ENCODE peak calls at places on chromosomes 6 and 20, in seven cellular contexts. S is fibroblast of pulmonary artery, W is A549, Y is lower lobe of right lung, R is astrocyte of the spinal cord, H is IMR-90, G is lower leg skin. K is an unnamed sample.

GRCh38 chr6:132198896-132199295 is 202.4 kb downstream of the MOXD1 start:
- DNase-seq in S (peak), W (no peak), Y (no peak), R (peak), H (peak), G (no peak), K (peak)

GRCh38 chr6:168238159-168238887 is 81.3 kb downstream of the DACT2 start:
- DNase-seq in S (peak), W (no peak), Y (no peak), R (no peak), H (no peak), G (no peak), K (no peak)

GRCh38 chr20:12594410-12595130 is 414.2 kb upstream of the SPTLC3 start:
- DNase-seq in S (no peak), W (peak), Y (no peak), R (no peak), H (no peak), G (no peak), K (peak)

GRCh38 chr6:134447883-134448387 is 130.0 kb upstream of the SGK1 start:
- DNase-seq in S (peak), W (no peak), Y (no peak), R (peak), H (peak), G (no peak), K (peak)

GRCh38 chr6:137165375-137166246 is 7.8 kb downstream of the IL22RA2 start:
- DNase-seq in S (no peak), W (peak), Y (no peak), R (no peak), H (no peak), G (no peak), K (no peak)

GRCh38 chr6:85449818-85450577 is at the start of gene NT5E:
- DNase-seq in S (peak), W (peak), Y (peak), R (peak), H (peak), G (peak), K (peak)

GRCh38 chr6:144213293-144213692 is 63.0 kb downstream of the STX11 start:
- DNase-seq in S (no peak), W (no peak), Y (no peak), R (no peak), H (no peak), G (no peak), K (no peak)

GRCh38 chr6:45500924-45501816 is 123.4 kb upstream of the SUPT3H start:
- DNase-seq in S (no peak), W (peak), Y (no peak), R (no peak), H (no peak), G (no peak), K (no peak)

GRCh38 chr6:46719099-46719498 is 16.1 kb downstream of the PLA2G7 start:
- DNase-seq in S (peak), W (no peak), Y (no peak), R (peak), H (peak), G (no peak), K (peak)

GRCh38 chr6:13303668-13304017 is 24.7 kb downstream of the TBC1D7 start:
- DNase-seq in S (peak), W (no peak), Y (peak), R (peak), H (peak), G (peak), K (peak)

GRCh38 chr6:157758516-157759023 is 64.5 kb upstream of the SNX9 start:
- DNase-seq in S (no peak), W (no peak), Y (no peak), R (no peak), H (no peak), G (no peak), K (no peak)

GRCh38 chr6:157755752-157756411 is 67.2 kb upstream of the SNX9 start:
- DNase-seq in S (no peak), W (no peak), Y (no peak), R (no peak), H (no peak), G (no peak), K (no peak)

GRCh38 chr6:157757430-157758403 is 65.3 kb upstream of the SNX9 start:
- DNase-seq in S (no peak), W (no peak), Y (no peak), R (no peak), H (no peak), G (no peak), K (no peak)

GRCh38 chr6:157755032-157755751 is 67.9 kb upstream of the SNX9 start:
- DNase-seq in S (no peak), W (no peak), Y (no peak), R (peak), H (peak), G (no peak), K (no peak)

DNA sequence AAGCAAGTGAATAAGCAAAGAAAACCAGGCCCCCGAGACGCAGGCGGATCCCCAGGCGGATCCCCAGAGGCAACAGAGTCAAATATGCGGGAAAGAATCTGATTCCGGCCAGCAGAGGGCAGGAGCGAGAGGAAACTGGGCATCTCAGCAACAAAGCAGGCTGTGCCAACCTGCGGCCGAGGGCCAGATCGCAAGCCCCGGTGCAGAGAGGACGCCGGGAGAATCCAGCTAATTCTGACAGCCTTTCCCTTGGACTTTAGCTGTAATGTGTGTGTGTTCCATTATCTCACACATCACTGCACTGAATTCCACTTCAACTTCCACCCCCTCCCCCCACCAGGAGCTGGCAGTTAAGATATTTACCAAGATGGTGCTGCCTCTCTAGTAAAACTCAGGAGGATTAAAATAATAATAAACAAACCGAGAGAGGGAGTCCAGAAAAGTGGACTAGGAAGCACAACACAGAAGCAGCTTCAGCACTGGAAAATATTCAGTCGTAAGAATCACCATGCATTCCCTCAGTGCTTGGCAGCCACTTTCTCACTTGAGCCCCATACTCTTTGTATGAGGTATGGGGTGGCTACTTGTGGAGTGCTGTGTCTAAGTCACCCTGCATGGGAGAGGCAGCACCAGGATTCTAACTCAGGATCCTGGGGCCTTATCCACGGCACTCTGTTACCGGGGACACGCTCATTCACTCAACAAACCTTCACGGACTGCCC is 66.2 kb upstream of the SNX9 start:
- DNase-seq in S (peak), W (peak), Y (peak), R (peak), H (peak), G (peak), K (peak)
- H3K4me3 ChIP-seq in S (no peak), W (no peak), Y (no peak), R (no peak), H (no peak), G (no peak), K (no peak)

DNA sequence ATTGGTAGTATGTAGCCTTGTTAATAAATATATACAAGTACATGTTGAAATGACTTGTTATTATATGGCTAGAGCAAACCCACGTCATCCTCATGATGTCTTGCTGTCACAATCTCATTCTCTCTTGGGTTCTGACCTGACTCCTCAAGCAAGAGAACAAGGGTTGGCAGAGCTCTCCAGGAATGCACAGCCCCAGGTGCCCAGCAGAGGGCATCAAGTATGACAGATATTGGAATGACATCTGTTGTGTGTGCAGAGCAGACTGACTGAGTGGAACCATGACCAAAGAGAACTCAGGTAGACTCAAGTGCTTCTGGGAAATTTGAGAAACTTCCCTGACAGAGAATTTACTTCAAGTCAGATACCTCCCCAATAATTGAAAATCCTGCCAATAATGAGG is 90.6 kb downstream of the PAX1 start:
- DNase-seq in S (no peak), W (peak), Y (no peak), R (no peak), H (no peak), G (no peak), K (no peak)
- TF ChIP-seq CTCF in S (no peak), W (no peak), Y (no peak), R (no peak), H (no peak), G (no peak), K (no peak)

GRCh38 chr20:52171025-52171424 is 20.6 kb downstream of the ZFP64 start:
- DNase-seq in S (no peak), W (no peak), Y (no peak), R (no peak), H (no peak), G (no peak), K (no peak)

GRCh38 chr20:52168116-52168515 is 23.5 kb downstream of the ZFP64 start:
- DNase-seq in S (no peak), W (no peak), Y (no peak), R (no peak), H (no peak), G (no peak), K (no peak)

GRCh38 chr20:52160805-52161204 is 30.8 kb downstream of the ZFP64 start:
- DNase-seq in S (no peak), W (no peak), Y (no peak), R (no peak), H (no peak), G (no peak), K (no peak)

GRCh38 chr20:52167232-52167840 is 24.2 kb downstream of the ZFP64 start:
- DNase-seq in S (no peak), W (no peak), Y (no peak), R (no peak), H (no peak), G (no peak), K (no peak)

GRCh38 chr20:52166150-52166549 is 25.4 kb downstream of the ZFP64 start:
- DNase-seq in S (no peak), W (no peak), Y (no peak), R (no peak), H (no peak), G (no peak), K (no peak)
- H3K4me3 ChIP-seq in S (no peak), W (no peak), Y (no peak), R (no peak), H (no peak), G (no peak), K (no peak)

DNA sequence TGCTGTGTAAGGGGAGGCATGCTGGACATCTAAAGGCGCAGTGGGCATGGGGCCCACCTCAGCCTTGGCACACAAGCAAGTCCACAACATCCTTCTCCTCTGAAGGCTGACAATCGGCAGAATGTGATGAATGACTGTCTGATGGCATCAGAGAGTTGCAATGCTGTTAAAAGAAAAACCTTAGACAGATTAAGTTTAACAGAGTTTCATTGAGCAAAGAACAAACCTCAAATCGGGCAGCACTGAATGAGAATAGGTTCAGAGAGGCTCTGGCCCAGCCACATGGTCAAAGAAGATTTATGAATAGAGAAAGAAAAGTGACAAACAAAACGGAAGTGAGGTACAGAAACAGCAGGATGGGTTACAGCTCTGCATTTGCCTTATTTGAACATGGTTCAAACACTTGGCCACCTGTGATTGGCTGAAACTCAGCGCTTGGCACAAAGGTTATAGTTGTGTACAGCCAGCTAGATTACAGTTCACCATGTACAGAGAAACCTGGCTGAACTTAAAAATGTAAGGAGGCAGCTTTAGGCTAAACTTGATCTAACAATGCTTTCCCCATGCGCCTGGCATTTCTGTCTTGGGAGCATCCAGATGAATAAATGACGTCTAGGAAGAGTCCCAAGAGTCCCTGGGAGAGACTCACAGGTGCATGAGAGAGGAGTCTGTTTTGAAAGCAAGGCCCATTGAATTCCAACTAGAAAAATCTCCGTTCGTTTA is 98.3 kb upstream of the IYD start:
- DNase-seq in S (no peak), W (no peak), Y (no peak), R (no peak), H (no peak), G (no peak), K (no peak)
- TF ChIP-seq CTCF in S (no peak), W (no peak), Y (no peak), R (no peak), H (no peak), G (no peak), K (no peak)

GRCh38 chr20:32602273-32602672 is 17.1 kb upstream of the NOL4L start:
- DNase-seq in S (no peak), W (no peak), Y (no peak), R (no peak), H (no peak), G (no peak), K (no peak)

GRCh38 chr20:32605167-32605656 is 20.1 kb upstream of the NOL4L start:
- DNase-seq in S (no peak), W (no peak), Y (no peak), R (no peak), H (peak), G (peak), K (no peak)

GRCh38 chr20:32600681-32601237 is 15.6 kb upstream of the NOL4L start:
- DNase-seq in S (no peak), W (no peak), Y (no peak), R (no peak), H (no peak), G (no peak), K (no peak)

GRCh38 chr20:32606107-32606506 is 21.0 kb upstream of the NOL4L start:
- DNase-seq in S (no peak), W (no peak), Y (no peak), R (no peak), H (no peak), G (no peak), K (no peak)

DNA sequence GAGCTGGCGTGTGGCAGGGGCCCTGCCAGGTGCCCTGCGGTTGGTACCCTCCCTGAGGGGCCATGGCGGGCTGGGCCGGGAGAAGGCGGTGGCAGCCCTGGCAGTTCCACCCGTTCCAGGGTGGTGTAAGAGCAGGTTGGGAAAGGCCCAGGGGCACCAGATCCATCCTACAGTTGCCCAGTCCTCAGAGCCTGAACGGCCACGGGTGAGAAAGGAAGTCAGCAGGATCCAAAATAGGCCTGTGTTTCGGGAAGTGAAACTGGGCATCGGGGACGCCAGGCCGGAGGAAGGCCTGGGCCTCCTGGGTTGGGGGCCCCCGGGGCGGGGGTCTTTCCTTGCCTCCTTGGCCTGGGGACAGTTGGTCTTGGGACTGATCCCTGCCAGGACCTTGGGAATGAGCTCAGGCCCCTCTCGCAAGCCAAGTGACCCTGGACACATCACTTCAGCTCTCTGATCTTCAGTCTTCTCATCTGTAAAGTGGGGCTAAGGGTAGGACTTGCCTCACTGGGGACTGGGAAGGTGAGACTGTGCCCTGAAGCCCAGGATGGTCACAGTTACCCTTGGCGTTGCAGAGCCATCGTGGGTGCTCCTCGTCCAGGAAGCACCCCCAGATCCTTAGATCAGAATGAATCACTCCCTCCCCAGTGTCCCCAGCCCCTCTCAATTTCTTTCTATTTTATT is 18.1 kb upstream of the NOL4L start:
- DNase-seq in S (no peak), W (no peak), Y (peak), R (no peak), H (no peak), G (peak), K (no peak)
- H3K4me3 ChIP-seq in S (no peak), W (no peak), Y (no peak), R (no peak), H (no peak), G (no peak), K (no peak)

GRCh38 chr20:39214778-39215177 is 252.6 kb downstream of the DHX35 start:
- DNase-seq in S (no peak), W (no peak), Y (no peak), R (no peak), H (no peak), G (no peak), K (no peak)
- TF ChIP-seq CTCF in S (no peak), W (no peak), Y (no peak), R (no peak), H (no peak), G (no peak), K (no peak)

DNA sequence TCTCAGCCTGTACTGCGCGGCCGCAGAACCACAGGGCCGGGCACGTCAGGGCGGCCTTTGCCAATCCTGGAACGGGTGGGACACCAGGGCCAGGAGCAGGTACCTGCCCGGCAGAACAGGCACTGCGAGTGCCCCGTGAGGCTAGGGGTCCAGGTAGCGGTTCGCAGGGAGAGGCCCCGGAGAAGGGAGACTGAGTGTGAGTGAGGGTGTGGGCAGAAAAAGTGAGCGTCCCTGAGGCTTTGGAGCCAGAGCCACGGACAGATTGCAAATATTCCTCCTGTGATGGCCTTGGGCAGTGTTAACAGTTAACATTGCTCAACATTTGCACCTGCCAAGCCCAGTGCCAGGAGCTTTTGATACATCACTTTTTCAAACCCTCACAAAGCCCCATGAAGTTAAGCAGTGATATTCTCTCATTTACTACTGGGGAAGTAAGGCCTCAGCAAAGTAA is 491 bp downstream of the GNMT start:
- DNase-seq in S (no peak), W (no peak), Y (no peak), R (no peak), H (no peak), G (no peak), K (peak)
- H3K4me3 ChIP-seq in S (peak), W (peak), Y (peak), R (peak), H (peak), G (no peak), K (peak)

GRCh38 chr20:43751167-43752050 is 24.6 kb upstream of the GTSF1L start:
- DNase-seq in S (peak), W (no peak), Y (no peak), R (peak), H (peak), G (no peak), K (peak)
- TF ChIP-seq CTCF in S (no peak), W (no peak), Y (no peak), R (no peak), H (peak), G (no peak), K (no peak)

DNA sequence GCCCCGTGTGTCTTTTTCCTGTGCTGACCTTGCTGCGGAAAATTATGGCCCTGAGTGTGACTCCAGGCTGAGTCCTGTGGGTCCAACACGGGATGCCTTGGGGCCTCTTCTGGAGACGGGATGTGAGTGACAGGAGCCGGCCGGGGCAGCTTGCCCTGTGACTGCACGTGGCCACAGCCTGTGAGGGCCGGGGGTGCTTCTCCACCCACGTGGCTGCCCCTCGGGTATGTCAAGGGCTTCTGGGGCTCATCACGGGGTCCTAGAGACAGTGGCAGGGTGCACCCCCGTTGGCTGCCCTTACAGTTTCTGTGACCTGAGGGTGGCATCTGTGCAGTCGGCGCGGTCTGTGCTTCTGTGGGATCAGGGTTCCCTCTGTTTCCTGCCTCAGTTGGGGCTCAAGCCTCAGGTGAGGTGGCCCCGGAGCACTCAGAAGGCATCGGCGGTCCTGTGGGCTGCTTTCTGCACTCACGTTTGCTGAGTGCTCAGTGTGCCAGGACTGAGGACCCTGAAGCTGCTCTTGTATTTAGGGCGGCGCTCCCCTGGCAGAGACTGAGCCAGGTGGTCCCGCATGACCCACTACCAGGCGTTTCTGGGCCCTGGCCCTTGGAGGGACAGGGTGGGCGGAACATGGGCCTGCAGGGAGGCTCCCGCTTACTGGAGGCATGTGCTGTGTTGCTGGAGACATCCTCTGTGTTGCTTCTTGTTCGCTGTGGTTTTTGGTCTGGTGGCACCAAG is 5.4 kb downstream of the RTEL1 start:
- DNase-seq in S (no peak), W (no peak), Y (no peak), R (no peak), H (no peak), G (no peak), K (no peak)
- H3K4me3 ChIP-seq in S (no peak), W (no peak), Y (no peak), R (no peak), H (no peak), G (no peak), K (no peak)